ENCODE peak calls at places on chromosomes 6 and 20, in four cellular contexts. One of them, this sample, is unnamed.

GRCh38 chr20:46670585-46671584 is 18.4 kb downstream of the TP53RK start:
- DNase-seq in H1: no peak
- DNase-seq in esophagus squamous epithelium: no peak
- DNase-seq in HCT116: no peak
- DNase-seq in this sample: no peak

GRCh38 chr20:63054103-63054474 is 47.3 kb upstream of the BHLHE23 start:
- DNase-seq in H1: no peak
- DNase-seq in HCT116: no peak
- DNase-seq in esophagus squamous epithelium: no peak
- DNase-seq in this sample: peak

GRCh38 chr6:127117979-127118504 is 429 bp upstream of the RSPO3 start:
- DNase-seq in H1: no peak
- DNase-seq in esophagus squamous epithelium: no peak
- DNase-seq in HCT116: no peak
- DNase-seq in this sample: no peak

GRCh38 chr6:215335-216034 is 76.8 kb upstream of the DUSP22 start:
- DNase-seq in esophagus squamous epithelium: no peak
- DNase-seq in HCT116: no peak
- DNase-seq in H1: no peak
- DNase-seq in this sample: no peak

GRCh38 chr6:161257778-161258457 is 15.9 kb downstream of the AGPAT4 start:
- DNase-seq in esophagus squamous epithelium: no peak
- DNase-seq in HCT116: no peak
- DNase-seq in H1: no peak
- DNase-seq in this sample: no peak

GRCh38 chr6:122648726-122649125 is 38.5 kb downstream of the PKIB start:
- DNase-seq in HCT116: no peak
- DNase-seq in H1: no peak
- DNase-seq in esophagus squamous epithelium: no peak
- DNase-seq in this sample: no peak

GRCh38 chr20:63337786-63338420 is 23.2 kb downstream of the CHRNA4 start:
- DNase-seq in H1: no peak
- DNase-seq in HCT116: no peak
- DNase-seq in esophagus squamous epithelium: no peak
- DNase-seq in this sample: no peak

GRCh38 chr20:49284818-49285217 is 7.0 kb upstream of the ZNFX1 start:
- DNase-seq in H1: no peak
- DNase-seq in esophagus squamous epithelium: no peak
- DNase-seq in HCT116: no peak
- DNase-seq in this sample: no peak

GRCh38 chr20:36093025-36093803 is 61.3 kb upstream of the EPB41L1 start:
- DNase-seq in HCT116: no peak
- DNase-seq in H1: no peak
- DNase-seq in esophagus squamous epithelium: peak
- DNase-seq in this sample: peak

GRCh38 chr6:44704240-44705150 is 317.0 kb downstream of the CDC5L start:
- DNase-seq in esophagus squamous epithelium: no peak
- DNase-seq in H1: no peak
- DNase-seq in HCT116: no peak
- DNase-seq in this sample: no peak

GRCh38 chr6:145875496-145876244 is 61.1 kb upstream of the FBXO30 start:
- DNase-seq in H1: no peak
- DNase-seq in esophagus squamous epithelium: no peak
- DNase-seq in HCT116: no peak
- DNase-seq in this sample: no peak

GRCh38 chr20:57620274-57620990 is at the start of gene ZBP1:
- DNase-seq in esophagus squamous epithelium: no peak
- DNase-seq in HCT116: no peak
- DNase-seq in H1: no peak
- DNase-seq in this sample: no peak

GRCh38 chr6:99276747-99277146 is 72.7 kb downstream of the FAXC start:
- DNase-seq in H1: no peak
- DNase-seq in esophagus squamous epithelium: no peak
- DNase-seq in HCT116: no peak
- DNase-seq in this sample: no peak

GRCh38 chr20:10433014-10433622 is 904 bp downstream of the MKKS start:
- DNase-seq in esophagus squamous epithelium: no peak
- DNase-seq in HCT116: no peak
- DNase-seq in H1: no peak
- DNase-seq in this sample: no peak

GRCh38 chr20:10434467-10434831 is 427 bp upstream of the MKKS start:
- DNase-seq in esophagus squamous epithelium: peak
- DNase-seq in HCT116: peak
- DNase-seq in H1: peak
- DNase-seq in this sample: peak

GRCh38 chr20:10432079-10432478 is 1.9 kb downstream of the MKKS start:
- DNase-seq in HCT116: no peak
- DNase-seq in H1: no peak
- DNase-seq in esophagus squamous epithelium: no peak
- DNase-seq in this sample: no peak

GRCh38 chr20:10434832-10435812 is at the start of gene SLX4IP:
- DNase-seq in H1: peak
- DNase-seq in esophagus squamous epithelium: peak
- DNase-seq in HCT116: peak
- DNase-seq in this sample: peak

DNA sequence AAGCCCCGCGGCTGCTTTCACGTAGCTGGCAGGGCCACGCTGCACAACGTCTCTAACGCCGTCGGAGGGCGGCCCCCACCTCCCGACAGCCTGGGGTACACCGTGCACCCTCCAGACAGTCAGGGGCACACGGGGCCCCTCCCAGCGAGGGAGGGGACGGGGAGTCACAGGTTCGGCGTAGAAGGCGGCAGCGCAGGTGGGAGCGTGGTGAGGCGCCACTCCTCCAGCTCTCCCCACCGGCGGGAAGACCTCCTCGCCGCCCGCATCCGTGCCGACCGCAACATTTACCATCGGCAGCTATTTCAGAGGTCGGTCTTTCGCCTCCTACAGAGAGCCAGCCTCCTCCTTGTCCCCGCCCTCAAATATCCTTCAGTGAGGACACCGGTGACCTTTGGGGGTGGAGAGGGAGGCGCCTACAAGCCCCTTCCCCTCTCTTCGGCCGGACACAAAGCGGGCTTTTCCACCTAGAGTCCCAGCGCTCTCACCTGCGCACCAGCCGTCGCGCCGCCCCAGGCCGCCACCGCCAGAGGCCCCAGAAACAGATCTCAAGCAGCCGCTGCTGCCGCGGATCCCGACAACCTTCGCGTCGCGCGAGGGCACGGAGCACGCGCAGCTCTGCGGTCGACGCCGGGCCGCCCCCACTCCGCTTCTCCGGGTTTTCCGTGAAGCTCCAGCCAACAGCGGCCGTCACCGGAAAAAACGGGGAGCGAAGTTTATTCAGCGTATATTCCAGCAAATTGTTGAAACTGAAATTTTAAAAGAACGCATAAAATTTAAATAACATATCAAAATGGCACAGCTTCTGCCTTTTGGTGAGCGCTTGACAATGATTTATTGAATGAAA is at the start of gene MKKS:
- DNase-seq in HCT116: peak
- DNase-seq in esophagus squamous epithelium: peak
- DNase-seq in H1: peak
- DNase-seq in this sample: peak
- TF ChIP-seq POLR2A in HCT116: no peak
- TF ChIP-seq POLR2A in esophagus squamous epithelium: peak
- TF ChIP-seq POLR2A in H1: peak
- TF ChIP-seq POLR2A in this sample: peak

DNA sequence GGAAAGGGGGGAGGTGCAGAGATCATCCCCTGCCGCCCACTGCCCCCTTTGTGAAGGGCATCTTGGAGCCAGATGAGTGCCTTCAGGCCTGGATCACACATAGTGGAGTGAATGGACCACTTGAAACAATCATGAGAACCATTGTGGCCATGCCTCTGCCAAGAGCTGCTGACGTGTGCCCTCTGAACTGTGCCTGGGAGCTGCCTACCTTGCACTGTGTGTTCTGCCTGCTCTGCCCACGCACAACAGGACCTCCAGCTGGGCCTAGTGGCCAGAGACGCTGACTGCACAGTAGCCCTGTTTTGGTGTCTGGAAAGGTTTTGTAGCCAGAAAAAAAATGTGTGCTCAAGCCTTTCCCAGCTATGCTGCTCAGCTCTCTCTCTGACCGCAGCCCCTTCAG is 1.8 kb upstream of the ADIG start:
- DNase-seq in esophagus squamous epithelium: no peak
- DNase-seq in HCT116: no peak
- DNase-seq in H1: no peak
- DNase-seq in this sample: no peak
- TF ChIP-seq POLR2A in esophagus squamous epithelium: no peak
- TF ChIP-seq POLR2A in HCT116: no peak
- TF ChIP-seq POLR2A in H1: no peak
- TF ChIP-seq POLR2A in this sample: no peak

GRCh38 chr20:32278199-32278643 is 770 bp downstream of the KIF3B start:
- DNase-seq in HCT116: no peak
- DNase-seq in H1: no peak
- DNase-seq in esophagus squamous epithelium: no peak
- DNase-seq in this sample: no peak

GRCh38 chr20:32281711-32282110 is 4.3 kb downstream of the KIF3B start:
- DNase-seq in esophagus squamous epithelium: no peak
- DNase-seq in H1: no peak
- DNase-seq in HCT116: no peak
- DNase-seq in this sample: no peak

GRCh38 chr20:32274359-32274758 is 3.1 kb upstream of the KIF3B start:
- DNase-seq in HCT116: no peak
- DNase-seq in H1: no peak
- DNase-seq in esophagus squamous epithelium: no peak
- DNase-seq in this sample: no peak

GRCh38 chr20:32282461-32282860 is 5.0 kb downstream of the KIF3B start:
- DNase-seq in esophagus squamous epithelium: no peak
- DNase-seq in HCT116: no peak
- DNase-seq in H1: no peak
- DNase-seq in this sample: peak

DNA sequence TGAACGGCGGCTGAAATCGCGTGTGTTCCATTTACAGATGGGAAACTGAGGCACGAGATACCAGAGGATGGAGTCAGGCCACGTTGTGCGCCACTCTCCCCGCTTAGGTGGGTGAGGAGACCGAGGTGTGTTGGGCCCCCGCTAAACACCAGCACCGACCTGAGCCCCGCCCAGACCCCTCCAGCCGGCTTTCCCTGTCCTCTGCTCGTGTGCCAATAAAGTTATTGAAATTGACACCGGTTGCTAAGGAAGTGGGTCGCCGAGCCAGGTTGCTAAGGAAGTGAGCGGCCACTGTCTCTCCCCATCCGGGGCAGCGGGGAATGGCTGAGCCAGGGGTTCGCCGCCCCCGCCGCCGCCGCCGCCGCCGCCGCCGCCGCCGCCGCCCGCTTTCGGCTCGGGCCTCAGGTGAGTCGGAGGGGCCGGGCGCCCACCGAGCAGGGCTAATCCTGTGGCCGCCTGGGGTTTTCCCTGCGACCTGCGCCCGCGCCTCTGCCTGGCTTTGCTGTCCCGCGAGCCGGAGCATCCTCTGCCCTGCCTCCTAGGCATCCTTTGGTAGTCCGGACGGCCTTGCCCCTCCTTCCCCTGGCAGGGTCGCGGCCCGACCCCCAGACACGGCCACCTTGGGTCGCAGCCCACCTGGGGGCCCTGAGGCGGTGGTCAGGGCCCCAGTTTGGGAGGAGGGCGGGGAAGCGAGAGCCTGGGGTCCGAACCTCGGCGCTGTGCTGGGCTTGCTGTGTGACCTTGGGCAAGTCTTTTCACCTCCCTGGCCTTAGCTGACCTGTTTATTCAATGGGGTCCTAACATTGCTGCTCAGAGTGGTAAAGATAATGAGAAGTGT is at the start of gene KIF3B:
- DNase-seq in HCT116: peak
- DNase-seq in H1: peak
- DNase-seq in esophagus squamous epithelium: peak
- DNase-seq in this sample: peak
- TF ChIP-seq POLR2A in HCT116: no peak
- TF ChIP-seq POLR2A in H1: peak
- TF ChIP-seq POLR2A in esophagus squamous epithelium: no peak
- TF ChIP-seq POLR2A in this sample: no peak

GRCh38 chr6:106511274-106512047 is 117.8 kb downstream of the RTN4IP1 start:
- DNase-seq in HCT116: no peak
- DNase-seq in esophagus squamous epithelium: no peak
- DNase-seq in H1: no peak
- DNase-seq in this sample: no peak
- TF ChIP-seq POLR2A in HCT116: no peak
- TF ChIP-seq POLR2A in esophagus squamous epithelium: no peak
- TF ChIP-seq POLR2A in H1: no peak
- TF ChIP-seq POLR2A in this sample: no peak